ENCODE peak calls at places on chromosomes 11 and 22, in four cellular contexts. One of them, this sample, is unnamed.

GRCh38 chr11:40421187-40421586 is 1038.3 kb downstream of the LRRC4C start:
- DNase-seq in stimulated activated CD4-positive, alpha-beta T cell treated with anti-CD3 and anti-CD28 coated beads, Interleukin-4, amount 100 ng/mL, for 4 hours: no peak
- DNase-seq in HCT116: no peak
- DNase-seq in AG09309: no peak
- DNase-seq in this sample: no peak

GRCh38 chr22:44092636-44093220 is 68.6 kb downstream of the PARVB start:
- DNase-seq in stimulated activated CD4-positive, alpha-beta T cell treated with anti-CD3 and anti-CD28 coated beads, Interleukin-4, amount 100 ng/mL, for 4 hours: no peak
- DNase-seq in HCT116: no peak
- DNase-seq in AG09309: no peak
- DNase-seq in this sample: no peak

GRCh38 chr11:96102664-96103068 is 178.8 kb upstream of the MTMR2 start:
- DNase-seq in stimulated activated CD4-positive, alpha-beta T cell treated with anti-CD3 and anti-CD28 coated beads, Interleukin-4, amount 100 ng/mL, for 4 hours: no peak
- DNase-seq in HCT116: no peak
- DNase-seq in AG09309: peak
- DNase-seq in this sample: no peak

GRCh38 chr11:13355191-13355590 is 77.6 kb downstream of the BMAL1 start:
- DNase-seq in stimulated activated CD4-positive, alpha-beta T cell treated with anti-CD3 and anti-CD28 coated beads, Interleukin-4, amount 100 ng/mL, for 4 hours: no peak
- DNase-seq in HCT116: no peak
- DNase-seq in AG09309: no peak
- DNase-seq in this sample: no peak

GRCh38 chr22:18023509-18024275 is 669 bp downstream of the MICAL3 start:
- DNase-seq in stimulated activated CD4-positive, alpha-beta T cell treated with anti-CD3 and anti-CD28 coated beads, Interleukin-4, amount 100 ng/mL, for 4 hours: no peak
- DNase-seq in HCT116: peak
- DNase-seq in AG09309: peak
- DNase-seq in this sample: peak

GRCh38 chr11:27012254-27012921 is 18.5 kb downstream of the FIBIN start:
- DNase-seq in stimulated activated CD4-positive, alpha-beta T cell treated with anti-CD3 and anti-CD28 coated beads, Interleukin-4, amount 100 ng/mL, for 4 hours: no peak
- DNase-seq in HCT116: no peak
- DNase-seq in AG09309: no peak
- DNase-seq in this sample: no peak

GRCh38 chr11:80929406-80929805 is 1488.6 kb upstream of the TENM4 start:
- DNase-seq in stimulated activated CD4-positive, alpha-beta T cell treated with anti-CD3 and anti-CD28 coated beads, Interleukin-4, amount 100 ng/mL, for 4 hours: no peak
- DNase-seq in HCT116: no peak
- DNase-seq in AG09309: no peak
- DNase-seq in this sample: no peak

GRCh38 chr11:66625041-66625751 is 8.8 kb downstream of the RBM14 start:
- DNase-seq in stimulated activated CD4-positive, alpha-beta T cell treated with anti-CD3 and anti-CD28 coated beads, Interleukin-4, amount 100 ng/mL, for 4 hours: no peak
- DNase-seq in HCT116: no peak
- DNase-seq in AG09309: no peak
- DNase-seq in this sample: no peak

GRCh38 chr11:110497204-110497987 is 67.6 kb downstream of the FDX1 start:
- DNase-seq in stimulated activated CD4-positive, alpha-beta T cell treated with anti-CD3 and anti-CD28 coated beads, Interleukin-4, amount 100 ng/mL, for 4 hours: no peak
- DNase-seq in HCT116: no peak
- DNase-seq in AG09309: no peak
- DNase-seq in this sample: no peak

GRCh38 chr11:61281581-61282250 is 13.4 kb downstream of the VWCE start:
- DNase-seq in stimulated activated CD4-positive, alpha-beta T cell treated with anti-CD3 and anti-CD28 coated beads, Interleukin-4, amount 100 ng/mL, for 4 hours: no peak
- DNase-seq in HCT116: peak
- DNase-seq in AG09309: no peak
- DNase-seq in this sample: no peak

GRCh38 chr11:68194675-68195294 is 18.3 kb downstream of the KMT5B start:
- DNase-seq in stimulated activated CD4-positive, alpha-beta T cell treated with anti-CD3 and anti-CD28 coated beads, Interleukin-4, amount 100 ng/mL, for 4 hours: no peak
- DNase-seq in HCT116: no peak
- DNase-seq in AG09309: no peak
- DNase-seq in this sample: no peak

GRCh38 chr22:22817468-22818201 is 70.0 kb upstream of the IGLL5 start:
- DNase-seq in stimulated activated CD4-positive, alpha-beta T cell treated with anti-CD3 and anti-CD28 coated beads, Interleukin-4, amount 100 ng/mL, for 4 hours: no peak
- DNase-seq in HCT116: no peak
- DNase-seq in AG09309: no peak
- DNase-seq in this sample: no peak

GRCh38 chr11:126927628-126928027 is 72.9 kb downstream of the KIRREL3 start:
- DNase-seq in stimulated activated CD4-positive, alpha-beta T cell treated with anti-CD3 and anti-CD28 coated beads, Interleukin-4, amount 100 ng/mL, for 4 hours: no peak
- DNase-seq in HCT116: no peak
- DNase-seq in AG09309: no peak
- DNase-seq in this sample: no peak

GRCh38 chr11:103947566-103947919 is 88.9 kb upstream of the DDI1 start:
- DNase-seq in stimulated activated CD4-positive, alpha-beta T cell treated with anti-CD3 and anti-CD28 coated beads, Interleukin-4, amount 100 ng/mL, for 4 hours: no peak
- DNase-seq in HCT116: no peak
- DNase-seq in AG09309: peak
- DNase-seq in this sample: no peak

GRCh38 chr11:73564903-73565302 is 33.0 kb downstream of the FAM168A start:
- DNase-seq in stimulated activated CD4-positive, alpha-beta T cell treated with anti-CD3 and anti-CD28 coated beads, Interleukin-4, amount 100 ng/mL, for 4 hours: no peak
- DNase-seq in HCT116: no peak
- DNase-seq in AG09309: no peak
- DNase-seq in this sample: no peak

GRCh38 chr22:49587421-49587820 is 240.3 kb downstream of the BRD1 start:
- DNase-seq in stimulated activated CD4-positive, alpha-beta T cell treated with anti-CD3 and anti-CD28 coated beads, Interleukin-4, amount 100 ng/mL, for 4 hours: no peak
- DNase-seq in HCT116: no peak
- DNase-seq in AG09309: no peak
- DNase-seq in this sample: no peak

GRCh38 chr11:19433367-19433766 is 192.6 kb upstream of the E2F8 start:
- DNase-seq in stimulated activated CD4-positive, alpha-beta T cell treated with anti-CD3 and anti-CD28 coated beads, Interleukin-4, amount 100 ng/mL, for 4 hours: no peak
- DNase-seq in HCT116: no peak
- DNase-seq in AG09309: no peak
- DNase-seq in this sample: no peak

GRCh38 chr11:77379253-77379652 is 77.8 kb upstream of the GDPD4 start:
- DNase-seq in stimulated activated CD4-positive, alpha-beta T cell treated with anti-CD3 and anti-CD28 coated beads, Interleukin-4, amount 100 ng/mL, for 4 hours: no peak
- DNase-seq in HCT116: no peak
- DNase-seq in AG09309: no peak
- DNase-seq in this sample: no peak

GRCh38 chr22:23236440-23237139 is 56.3 kb downstream of the BCR start:
- DNase-seq in stimulated activated CD4-positive, alpha-beta T cell treated with anti-CD3 and anti-CD28 coated beads, Interleukin-4, amount 100 ng/mL, for 4 hours: no peak
- DNase-seq in HCT116: no peak
- DNase-seq in AG09309: no peak
- DNase-seq in this sample: no peak

GRCh38 chr11:65423516-65424199 is 1.1 kb downstream of the NEAT1 start:
- DNase-seq in stimulated activated CD4-positive, alpha-beta T cell treated with anti-CD3 and anti-CD28 coated beads, Interleukin-4, amount 100 ng/mL, for 4 hours: no peak
- DNase-seq in HCT116: no peak
- DNase-seq in AG09309: peak
- DNase-seq in this sample: no peak

This sample was measured in NCI-H1436.